ENCODE peak calls at places on chromosome 3, in six cellular contexts. T is T-helper 2 cell; D is neural crest cell; R is MM.1S; Y is CD8-positive, alpha-beta T cell; M is substantia nigra. B is an unnamed sample.

GRCh38 chr3:142263126-142263525 is 37.7 kb upstream of the GK5 start:
- DNase-seq in Y (no peak), R (no peak), M (no peak), D (no peak), T (no peak), B (no peak)

GRCh38 chr3:141498592-141499223 is 11.9 kb downstream of the RASA2 start:
- DNase-seq in Y (peak), T (peak), M (no peak), R (peak), D (no peak), B (peak)

GRCh38 chr3:95235916-95236315 is 1173.1 kb downstream of the NSUN3 start:
- DNase-seq in R (no peak), M (no peak), D (no peak), Y (no peak), T (no peak), B (no peak)

GRCh38 chr3:110344897-110345767 is 726.5 kb upstream of the NECTIN3 start:
- DNase-seq in D (no peak), M (no peak), R (no peak), T (no peak), Y (no peak), B (no peak)

GRCh38 chr3:128950223-128950938 is 43.5 kb downstream of the CFAP92 start:
- DNase-seq in D (no peak), R (peak), Y (no peak), M (no peak), T (no peak), B (no peak)

GRCh38 chr3:44509393-44509921 is 32.0 kb upstream of the ZNF445 start:
- DNase-seq in Y (no peak), M (no peak), T (no peak), D (no peak), R (no peak), B (no peak)

GRCh38 chr3:17730318-17730967 is 12.0 kb downstream of the TBC1D5 start:
- DNase-seq in Y (no peak), M (no peak), D (no peak), T (no peak), R (no peak), B (no peak)

GRCh38 chr3:37712918-37713819 is 148.5 kb upstream of the CTDSPL start:
- DNase-seq in D (no peak), Y (no peak), T (no peak), M (no peak), R (no peak), B (no peak)

GRCh38 chr3:71542548-71543370 is 40.8 kb downstream of the FOXP1 start:
- DNase-seq in M (peak), D (peak), Y (no peak), T (no peak), R (no peak), B (no peak)

GRCh38 chr3:87207500-87207899 is 19.6 kb upstream of the CHMP2B start:
- DNase-seq in R (no peak), T (no peak), D (no peak), M (no peak), Y (no peak), B (no peak)

GRCh38 chr3:184078851-184079250 is 18.0 kb upstream of the HTR3E start:
- DNase-seq in R (no peak), D (no peak), T (no peak), M (no peak), Y (no peak), B (no peak)

GRCh38 chr3:16883726-16884083 is 1.1 kb upstream of the PLCL2 start:
- DNase-seq in T (no peak), Y (no peak), R (no peak), D (no peak), M (no peak), B (no peak)

GRCh38 chr3:24477090-24477656 is 17.5 kb downstream of the THRB start:
- DNase-seq in D (no peak), M (no peak), T (no peak), R (no peak), Y (no peak), B (no peak)

GRCh38 chr3:152497457-152497856 is 228.7 kb downstream of the MBNL1 start:
- DNase-seq in D (no peak), Y (no peak), M (no peak), R (no peak), T (no peak), B (no peak)

GRCh38 chr3:9467451-9467850 is 70.0 kb downstream of the SETD5 start:
- DNase-seq in R (no peak), M (no peak), D (no peak), T (no peak), Y (no peak), B (no peak)

GRCh38 chr3:124793054-124793740 is 62.9 kb downstream of the UMPS start:
- DNase-seq in T (no peak), M (no peak), Y (no peak), D (no peak), R (no peak), B (no peak)